ENCODE peak calls at places on chromosomes 12 and 14, in four cellular contexts. W, N, S and A are unnamed samples.

GRCh38 chr14:75578786-75579781 is 664 bp downstream of the FLVCR2 start:
- DNase-seq in W (peak; percentile 24), N (no peak), S (peak; percentile 63), A (peak; percentile 63)

GRCh38 chr12:11896530-11896929 is 174.2 kb upstream of the BCL2L14 start:
- DNase-seq in W (no peak), N (no peak), S (no peak), A (no peak)

GRCh38 chr14:53638966-53639365 is 317.7 kb downstream of the BMP4 start:
- DNase-seq in W (no peak), N (no peak), S (peak; percentile 2), A (no peak)

GRCh38 chr12:26428420-26428819 is 233.0 kb downstream of the SSPN start:
- DNase-seq in W (peak; percentile 15), N (no peak), S (no peak), A (no peak)

GRCh38 chr12:122020795-122021192 is 890 bp upstream of the BCL7A start:
- DNase-seq in W (no peak), N (peak; percentile 43), S (no peak), A (no peak)

GRCh38 chr12:62602445-62603060 is 135.9 kb downstream of the MON2 start:
- DNase-seq in W (peak; percentile 93), N (peak; percentile 95), S (peak; percentile 93), A (peak; percentile 92)

GRCh38 chr12:50192908-50193307 is 25.7 kb upstream of the CERS5 start:
- DNase-seq in W (peak; percentile 63), N (no peak), S (peak; percentile 55), A (peak; percentile 47)

GRCh38 chr14:92108345-92109254 is 2.2 kb upstream of the ATXN3 start:
- DNase-seq in W (no peak), N (peak; percentile 84), S (no peak), A (no peak)

GRCh38 chr14:103690332-103690731 is 24.9 kb downstream of the XRCC3 start:
- DNase-seq in W (no peak), N (no peak), S (no peak), A (no peak)

GRCh38 chr12:52552055-52552454 is 890 bp downstream of the KRT71 start:
- DNase-seq in W (no peak), N (no peak), S (no peak), A (no peak)

GRCh38 chr12:102232446-102232845 is 34.8 kb upstream of the PMCH start:
- DNase-seq in W (peak; percentile 72), N (no peak), S (peak; percentile 11), A (peak; percentile 77)

GRCh38 chr12:92927055-92927435 is 2.0 kb downstream of the EEA1 start:
- DNase-seq in W (peak; percentile 69), N (peak; percentile 60), S (peak; percentile 65), A (peak; percentile 62)
- TF ChIP-seq CTCF in W (peak; percentile 42), N (peak; percentile 38), S (peak; percentile 16), A (peak; percentile 15)

GRCh38 chr12:8950287-8950574 is 786 bp upstream of the M6PR start:
- DNase-seq in W (no peak), N (no peak), S (no peak), A (no peak)

GRCh38 chr12:8948711-8949524 is 527 bp downstream of the M6PR start:
- DNase-seq in W (peak; percentile 31), N (peak; percentile 33), S (peak; percentile 50), A (peak; percentile 41)

GRCh38 chr12:8949525-8950286 is at the start of gene M6PR:
- DNase-seq in W (peak; percentile 90), N (peak; percentile 99), S (peak; percentile 95), A (peak; percentile 93)

GRCh38 chr12:8946733-8947132 is 2.7 kb downstream of the M6PR start:
- DNase-seq in W (no peak), N (no peak), S (no peak), A (no peak)

GRCh38 chr12:8947737-8948136 is 1.7 kb downstream of the M6PR start:
- DNase-seq in W (no peak), N (no peak), S (no peak), A (no peak)
- H3K4me3 ChIP-seq in W (no peak overlapping the region), N (peak overlapping the region; percentile 86), S (no peak overlapping the region), A (peak overlapping the region; percentile 99)

DNA sequence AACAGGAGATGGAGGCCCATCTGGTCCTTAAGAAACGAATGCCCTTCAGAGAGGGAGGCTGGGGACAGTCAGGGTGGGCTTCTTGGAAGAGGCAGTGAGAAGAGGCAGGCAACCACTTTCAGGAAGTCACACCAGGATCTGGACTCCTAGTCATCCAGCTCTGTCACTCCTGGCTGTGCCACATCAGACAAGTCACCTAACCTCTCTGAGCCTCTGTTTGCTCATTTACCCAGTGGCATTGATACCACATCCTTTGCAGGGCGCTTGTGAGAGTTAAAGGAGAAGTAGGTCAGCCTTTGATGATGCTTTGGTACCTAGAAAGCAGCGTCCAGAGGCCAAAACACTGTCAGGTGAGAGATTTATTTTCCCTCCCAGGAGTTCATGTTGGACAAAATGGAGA is 11.1 kb downstream of the CCDC197 start:
- DNase-seq in W (no peak), N (no peak), S (no peak), A (no peak)
- TF ChIP-seq CTCF in W (no peak), N (no peak), S (no peak), A (no peak)

GRCh38 chr14:36512585-36513003 is 7.4 kb downstream of the NKX2-1 start:
- DNase-seq in W (no peak), N (no peak), S (no peak), A (no peak)
- H3K4me3 ChIP-seq in W (no peak overlapping the region), N (peak overlapping the region; percentile 47), S (no peak overlapping the region), A (no peak overlapping the region)